ENCODE peak calls at places on chromosomes 3 and 15, in four cellular contexts. Y, Z, V and T are unnamed samples.
A peak's percentile ranks its signal among the peaks of the same experiment; 100 is the strongest.

GRCh38 chr3:153246805-153247204 is 84.8 kb downstream of the RAP2B start:
- DNase-seq in Y (no peak), Z (peak; percentile 87), V (no peak), T (no peak)

GRCh38 chr3:159771865-159772611 is 216.6 kb upstream of the IL12A start:
- DNase-seq in Y (no peak), Z (no peak), V (no peak), T (no peak)

GRCh38 chr3:6287063-6287462 is 573.9 kb upstream of the GRM7 start:
- DNase-seq in Y (no peak), Z (no peak), V (no peak), T (no peak)

GRCh38 chr3:115363071-115363470 is 216.0 kb upstream of the ZBTB20 start:
- DNase-seq in Y (no peak), Z (peak; percentile 15), V (no peak), T (no peak)

GRCh38 chr3:151864423-151865101 is 8.9 kb upstream of the SUCNR1 start:
- DNase-seq in Y (no peak), Z (peak; percentile 76), V (no peak), T (no peak)

GRCh38 chr15:45399381-45400212 is 21.3 kb upstream of the GATM start:
- DNase-seq in Y (no peak), Z (peak; percentile 80), V (no peak), T (no peak)

GRCh38 chr3:172294238-172294806 is 153.9 kb downstream of the GHSR start:
- DNase-seq in Y (no peak), Z (no peak), V (no peak), T (no peak)

GRCh38 chr3:185400866-185401265 is 37.9 kb downstream of the MAP3K13 start:
- DNase-seq in Y (no peak), Z (no peak), V (no peak), T (no peak)

GRCh38 chr3:52289338-52289746 is 1.7 kb downstream of the GLYCTK start:
- DNase-seq in Y (peak; percentile 58), Z (no peak), V (no peak), T (no peak)

GRCh38 chr15:99086327-99086667 is 18.6 kb upstream of the SYNM start:
- DNase-seq in Y (no peak), Z (no peak), V (no peak), T (no peak)

GRCh38 chr3:159619341-159619885 is 369.2 kb upstream of the IL12A start:
- DNase-seq in Y (no peak), Z (peak; percentile 62), V (no peak), T (no peak)

GRCh38 chr15:99614749-99615288 is 49.0 kb downstream of the MEF2A start:
- DNase-seq in Y (no peak), Z (no peak), V (no peak), T (no peak)

GRCh38 chr3:59426851-59427565 is 377.2 kb upstream of the CFAP20DC start:
- DNase-seq in Y (no peak), Z (peak; percentile 88), V (no peak), T (no peak)

GRCh38 chr3:7144696-7145308 is 283.9 kb downstream of the GRM7 start:
- DNase-seq in Y (no peak), Z (peak; percentile 2), V (no peak), T (no peak)

GRCh38 chr3:2727566-2728318 is 382.4 kb downstream of the IL5RA start:
- DNase-seq in Y (no peak), Z (no peak), V (no peak), T (no peak)

GRCh38 chr3:24451461-24452099 is 43.1 kb downstream of the THRB start:
- DNase-seq in Y (peak; percentile 83), Z (no peak), V (no peak), T (no peak)

GRCh38 chr3:17141699-17142098 is 256.9 kb downstream of the PLCL2 start:
- DNase-seq in Y (no peak), Z (no peak), V (no peak), T (no peak)

GRCh38 chr15:51533672-51534398 is 88.7 kb downstream of the DMXL2 start:
- DNase-seq in Y (no peak), Z (no peak), V (no peak), T (no peak)

GRCh38 chr15:83219026-83219425 is 11.4 kb upstream of the HDGFL3 start:
- DNase-seq in Y (no peak), Z (no peak), V (no peak), T (no peak)

GRCh38 chr15:60720493-60721231 is 241.7 kb upstream of the ICE2 start:
- DNase-seq in Y (no peak), Z (no peak), V (no peak), T (no peak)

GRCh38 chr15:39016706-39017105 is 452.1 kb upstream of the RASGRP1 start:
- DNase-seq in Y (no peak), Z (peak; percentile 54), V (no peak), T (no peak)

GRCh38 chr3:71389911-71390573 is 193.5 kb downstream of the FOXP1 start:
- DNase-seq in Y (peak; percentile 75), Z (peak; percentile 32), V (no peak), T (peak; percentile 32)

GRCh38 chr15:74343127-74343796 is 24.2 kb downstream of the CYP11A1 start:
- DNase-seq in Y (no peak), Z (no peak), V (no peak), T (no peak)

GRCh38 chr3:167810236-167810635 is 74.7 kb downstream of the SERPINI1 start:
- DNase-seq in Y (no peak), Z (no peak), V (no peak), T (no peak)

GRCh38 chr15:51782357-51782896 is 31.0 kb downstream of the TMOD2 start:
- DNase-seq in Y (no peak), Z (peak; percentile 6), V (no peak), T (no peak)

GRCh38 chr3:60399861-60400845 is 851.1 kb downstream of the FHIT start:
- DNase-seq in Y (no peak), Z (peak; percentile 15), V (no peak), T (no peak)

GRCh38 chr15:96274698-96275097 is 55.8 kb upstream of the NR2F2 start:
- DNase-seq in Y (no peak), Z (peak; percentile 56), V (no peak), T (no peak)

GRCh38 chr3:23442598-23443383 is 239.7 kb downstream of the UBE2E2 start:
- DNase-seq in Y (no peak), Z (peak; percentile 24), V (no peak), T (no peak)

GRCh38 chr3:17320266-17320665 is 422.2 kb downstream of the TBC1D5 start:
- DNase-seq in Y (no peak), Z (peak; percentile 20), V (no peak), T (no peak)

GRCh38 chr15:25624504-25625172 is 185.8 kb upstream of the UBE3A start:
- DNase-seq in Y (no peak), Z (peak; percentile 9), V (no peak), T (no peak)
- H3K9me3 ChIP-seq in Y (no peaks in the 10 kb centered on the region), Z (no peaks in the 10 kb centered on the region), V (no peaks in the 10 kb centered on the region), T (no peaks in the 10 kb centered on the region)

DNA sequence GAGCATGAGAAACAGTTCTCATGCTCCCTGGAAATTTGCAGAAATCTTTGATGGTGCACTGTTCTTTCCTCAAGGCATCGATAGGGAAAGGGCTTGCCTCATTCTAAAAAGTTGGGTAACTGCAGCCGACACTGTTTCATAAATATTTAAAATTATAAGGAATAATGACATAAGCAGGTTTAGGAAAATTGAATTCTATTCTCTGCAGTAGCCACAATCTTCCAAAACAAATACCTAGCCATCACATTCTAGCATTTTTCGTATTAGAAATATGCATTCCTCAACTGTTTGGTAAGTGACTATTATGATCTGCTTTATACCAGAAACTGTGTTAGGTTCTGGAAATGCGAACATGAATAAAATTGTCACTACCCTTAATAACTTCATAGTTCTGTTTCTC is 499.5 kb upstream of the KCNMB2 start:
- DNase-seq in Y (no peak), Z (peak; percentile 39), V (no peak), T (no peak)
- H3K4me3 ChIP-seq in Y (no peak overlapping the region), Z (no peak overlapping the region), V (no peak overlapping the region), T (no peak overlapping the region)

GRCh38 chr3:128807186-128807830 is 72.1 kb upstream of the ACAD9 start:
- DNase-seq in Y (no peak), Z (no peak), V (no peak), T (no peak)
- H3K4me1 ChIP-seq in Y (peaks cover 11% of the 10 kb centered on the region), Z (peaks cover 17% of the 10 kb centered on the region), V (peaks cover 20% of the 10 kb centered on the region), T (peaks cover 63% of the 10 kb centered on the region)

DNA sequence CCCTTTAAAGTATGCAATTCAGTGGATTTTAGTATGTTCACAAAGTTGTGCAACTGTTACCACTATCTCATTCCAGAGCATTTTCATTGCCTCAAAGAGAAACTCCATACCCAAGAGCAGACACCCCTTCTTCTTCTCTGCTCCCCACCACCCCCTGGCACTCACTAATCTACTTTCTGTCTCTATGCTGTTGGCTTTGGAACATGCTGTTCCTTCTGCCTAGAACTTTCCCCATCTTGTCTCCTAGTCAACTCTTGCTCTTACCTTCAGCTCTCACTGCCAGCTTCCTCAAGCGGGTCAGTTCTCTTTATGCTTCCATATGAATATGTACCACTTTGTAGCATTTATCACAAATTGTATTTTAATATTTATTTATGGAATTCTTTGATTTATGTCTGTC is 50.1 kb downstream of the TYRO3 start:
- DNase-seq in Y (no peak), Z (no peak), V (no peak), T (no peak)
- H3K9me3 ChIP-seq in Y (no peaks in the 10 kb centered on the region), Z (no peaks in the 10 kb centered on the region), V (no peaks in the 10 kb centered on the region), T (no peaks in the 10 kb centered on the region)